ENCODE peak calls at places on chromosomes 11 and 22, in five cellular contexts. One of them, this sample, is unnamed.
A peak's percentile ranks its signal among the peaks of the same experiment; 100 is the strongest.

GRCh38 chr22:32219030-32219429 is 14.2 kb upstream of the RFPL2 start:
- DNase-seq in stomach: no peak
- DNase-seq in HL-60: peak; percentile 80
- DNase-seq in transverse colon: no peak
- DNase-seq in vagina: no peak
- DNase-seq in this sample: no peak

GRCh38 chr11:115290479-115291390 is 213.5 kb downstream of the CADM1 start:
- DNase-seq in stomach: no peak
- DNase-seq in HL-60: no peak
- DNase-seq in transverse colon: no peak
- DNase-seq in vagina: no peak
- DNase-seq in this sample: no peak

GRCh38 chr11:81874627-81875026 is 859.0 kb downstream of the FAM181B start:
- DNase-seq in stomach: no peak
- DNase-seq in HL-60: no peak
- DNase-seq in transverse colon: no peak
- DNase-seq in vagina: no peak
- DNase-seq in this sample: no peak

GRCh38 chr11:38356255-38356654 is 1758.2 kb upstream of the RAG2 start:
- DNase-seq in stomach: no peak
- DNase-seq in HL-60: no peak
- DNase-seq in transverse colon: no peak
- DNase-seq in vagina: no peak
- DNase-seq in this sample: no peak

GRCh38 chr22:24768537-24769374 is 5.8 kb downstream of the PIWIL3 start:
- DNase-seq in stomach: peak; percentile 81
- DNase-seq in HL-60: peak; percentile 51
- DNase-seq in transverse colon: peak; percentile 74
- DNase-seq in vagina: no peak
- DNase-seq in this sample: no peak

GRCh38 chr11:21861314-21861713 is 331.6 kb upstream of the ANO5 start:
- DNase-seq in stomach: no peak
- DNase-seq in HL-60: no peak
- DNase-seq in transverse colon: no peak
- DNase-seq in vagina: no peak
- DNase-seq in this sample: no peak

GRCh38 chr11:17473071-17473744 is 3.4 kb downstream of the ABCC8 start:
- DNase-seq in stomach: no peak
- DNase-seq in HL-60: no peak
- DNase-seq in transverse colon: no peak
- DNase-seq in vagina: no peak
- DNase-seq in this sample: no peak

GRCh38 chr22:23187871-23188700 is 7.8 kb downstream of the BCR start:
- DNase-seq in stomach: no peak
- DNase-seq in HL-60: no peak
- DNase-seq in transverse colon: no peak
- DNase-seq in vagina: no peak
- DNase-seq in this sample: no peak

GRCh38 chr11:23674866-23675265 is 814.6 kb upstream of the CCDC179 start:
- DNase-seq in stomach: no peak
- DNase-seq in HL-60: no peak
- DNase-seq in transverse colon: no peak
- DNase-seq in vagina: no peak
- DNase-seq in this sample: no peak

GRCh38 chr11:116906479-116906878 is 69.1 kb upstream of the APOA1 start:
- DNase-seq in stomach: no peak
- DNase-seq in HL-60: no peak
- DNase-seq in transverse colon: no peak
- DNase-seq in vagina: no peak
- DNase-seq in this sample: no peak

GRCh38 chr11:3964056-3964455 is 108.6 kb downstream of the STIM1 start:
- DNase-seq in stomach: no peak
- DNase-seq in HL-60: no peak
- DNase-seq in transverse colon: no peak
- DNase-seq in vagina: no peak
- DNase-seq in this sample: no peak

GRCh38 chr11:102577182-102577581 is 46.6 kb upstream of the MMP7 start:
- DNase-seq in stomach: no peak
- DNase-seq in HL-60: peak; percentile 56
- DNase-seq in transverse colon: no peak
- DNase-seq in vagina: no peak
- DNase-seq in this sample: no peak

GRCh38 chr22:35195226-35195625 is 62.1 kb upstream of the HMGXB4 start:
- DNase-seq in stomach: no peak
- DNase-seq in HL-60: no peak
- DNase-seq in transverse colon: no peak
- DNase-seq in vagina: no peak
- DNase-seq in this sample: no peak

GRCh38 chr11:113370634-113371033 is 16.9 kb upstream of the ANKK1 start:
- DNase-seq in stomach: no peak
- DNase-seq in HL-60: no peak
- DNase-seq in transverse colon: no peak
- DNase-seq in vagina: no peak
- DNase-seq in this sample: no peak

GRCh38 chr11:113372317-113372716 is 15.3 kb upstream of the ANKK1 start:
- DNase-seq in stomach: no peak
- DNase-seq in HL-60: no peak
- DNase-seq in transverse colon: no peak
- DNase-seq in vagina: no peak
- DNase-seq in this sample: no peak

GRCh38 chr11:113373981-113374560 is 13.5 kb upstream of the ANKK1 start:
- DNase-seq in stomach: no peak
- DNase-seq in HL-60: no peak
- DNase-seq in transverse colon: no peak
- DNase-seq in vagina: no peak
- DNase-seq in this sample: no peak

GRCh38 chr11:113375402-113375801 is 12.2 kb upstream of the ANKK1 start:
- DNase-seq in stomach: no peak
- DNase-seq in HL-60: no peak
- DNase-seq in transverse colon: no peak
- DNase-seq in vagina: no peak
- DNase-seq in this sample: no peak

GRCh38 chr11:113373306-113373705 is 14.3 kb upstream of the ANKK1 start:
- DNase-seq in stomach: no peak
- DNase-seq in HL-60: no peak
- DNase-seq in transverse colon: no peak
- DNase-seq in vagina: no peak
- DNase-seq in this sample: no peak
- TF ChIP-seq POLR2AphosphoS5 in stomach: no peak
- TF ChIP-seq POLR2AphosphoS5 in HL-60: no peak
- TF ChIP-seq POLR2AphosphoS5 in transverse colon: no peak
- TF ChIP-seq POLR2AphosphoS5 in vagina: peak; percentile 28
- TF ChIP-seq POLR2AphosphoS5 in this sample: no peak

GRCh38 chr11:76628408-76628947 is 42.1 kb downstream of the LRRC32 start:
- DNase-seq in stomach: no peak
- DNase-seq in HL-60: no peak
- DNase-seq in transverse colon: no peak
- DNase-seq in vagina: no peak
- DNase-seq in this sample: no peak

GRCh38 chr11:76631566-76632308 is 38.8 kb downstream of the LRRC32 start:
- DNase-seq in stomach: no peak
- DNase-seq in HL-60: no peak
- DNase-seq in transverse colon: no peak
- DNase-seq in vagina: no peak
- DNase-seq in this sample: no peak

GRCh38 chr11:76629133-76629852 is 41.3 kb downstream of the LRRC32 start:
- DNase-seq in stomach: no peak
- DNase-seq in HL-60: peak; percentile 86
- DNase-seq in transverse colon: peak; percentile 48
- DNase-seq in vagina: peak; percentile 77
- DNase-seq in this sample: peak; percentile 78

GRCh38 chr11:76630600-76630999 is 39.9 kb downstream of the LRRC32 start:
- DNase-seq in stomach: no peak
- DNase-seq in HL-60: no peak
- DNase-seq in transverse colon: no peak
- DNase-seq in vagina: no peak
- DNase-seq in this sample: no peak

GRCh38 chr11:76629853-76630599 is 40.5 kb downstream of the LRRC32 start:
- DNase-seq in stomach: peak; percentile 40
- DNase-seq in HL-60: peak; percentile 89
- DNase-seq in transverse colon: peak; percentile 66
- DNase-seq in vagina: peak; percentile 92
- DNase-seq in this sample: peak; percentile 85
- TF ChIP-seq POLR2AphosphoS5 in stomach: peak; percentile 18
- TF ChIP-seq POLR2AphosphoS5 in HL-60: peak; percentile 42
- TF ChIP-seq POLR2AphosphoS5 in transverse colon: no peak
- TF ChIP-seq POLR2AphosphoS5 in vagina: peak; percentile 59
- TF ChIP-seq POLR2AphosphoS5 in this sample: no peak

GRCh38 chr22:27752771-27753170 is 48.8 kb downstream of the MN1 start:
- DNase-seq in stomach: peak; percentile 29
- DNase-seq in HL-60: no peak
- DNase-seq in transverse colon: no peak
- DNase-seq in vagina: no peak
- DNase-seq in this sample: peak; percentile 84
- TF ChIP-seq POLR2AphosphoS5 in stomach: peak; percentile 2
- TF ChIP-seq POLR2AphosphoS5 in HL-60: no peak
- TF ChIP-seq POLR2AphosphoS5 in transverse colon: no peak
- TF ChIP-seq POLR2AphosphoS5 in vagina: peak; percentile 9
- TF ChIP-seq POLR2AphosphoS5 in this sample: no peak

DNA sequence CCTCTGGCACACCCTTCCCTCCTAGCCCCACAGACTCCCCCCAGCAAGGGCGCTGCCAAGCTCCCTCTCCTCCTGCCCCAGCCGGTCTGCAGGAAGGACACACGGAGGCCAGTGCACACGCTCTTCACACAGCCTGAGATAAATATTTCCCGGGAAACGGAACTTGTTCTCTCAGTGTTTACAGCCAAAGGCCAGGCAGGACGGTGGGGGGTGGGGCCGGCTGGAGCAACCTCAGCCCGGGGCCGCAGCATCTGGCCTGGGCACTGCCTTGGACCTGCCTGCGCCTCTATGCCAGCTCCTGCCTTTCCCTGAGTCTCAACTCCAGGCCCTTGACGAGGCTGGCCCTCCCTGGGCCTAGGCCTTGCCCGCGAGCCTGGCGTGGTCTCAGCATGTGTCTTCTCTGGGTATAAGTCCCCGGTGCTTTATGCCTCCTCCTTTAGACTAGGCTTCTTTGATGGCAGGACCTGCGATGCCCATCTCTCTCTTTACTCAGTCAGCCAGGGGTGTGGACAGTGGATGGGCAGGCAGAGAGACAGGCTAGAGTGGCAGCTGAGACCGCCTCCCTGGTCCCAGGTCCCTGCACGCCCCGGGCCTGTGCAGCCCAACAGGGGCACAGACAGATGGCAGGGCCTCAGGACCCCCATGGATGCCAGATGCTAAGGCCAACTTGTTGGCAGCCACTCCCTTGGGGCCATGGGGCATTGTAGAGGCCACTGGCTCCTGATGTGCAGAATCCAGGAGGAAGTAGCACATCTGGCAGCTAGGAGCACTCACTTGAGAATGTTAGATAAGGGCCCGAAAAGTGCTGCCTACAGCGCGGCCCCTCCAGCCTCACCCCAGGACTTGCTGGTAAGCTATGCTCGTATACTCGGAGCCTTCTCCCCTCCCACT is 48.2 kb downstream of the PDE2A start:
- DNase-seq in stomach: peak; percentile 68
- DNase-seq in HL-60: no peak
- DNase-seq in transverse colon: peak; percentile 52
- DNase-seq in vagina: no peak
- DNase-seq in this sample: no peak
- TF ChIP-seq POLR2AphosphoS5 in stomach: peak; percentile 47
- TF ChIP-seq POLR2AphosphoS5 in HL-60: no peak
- TF ChIP-seq POLR2AphosphoS5 in transverse colon: peak; percentile 28
- TF ChIP-seq POLR2AphosphoS5 in vagina: peak; percentile 13
- TF ChIP-seq POLR2AphosphoS5 in this sample: no peak